ENCODE peak calls at places on chromosomes 13 and 19, in five cellular contexts. L is HFFc6, Y is ELF-1, R is ACHN, O is COR-L47. G is an unnamed sample.

GRCh38 chr19:17419491-17420266 is at the start of gene MVB12A:
- DNase-seq in L (peak; percentile 99), Y (peak; percentile 99), R (peak; percentile 98), O (peak; percentile 98), G (peak; percentile 99)

GRCh38 chr13:113981611-113982295 is 7.9 kb upstream of the C13orf46 start:
- DNase-seq in R (no peak), L (no peak), O (no peak), Y (no peak), G (no peak)

GRCh38 chr19:34274827-34275625 is 20.7 kb downstream of the GARRE1 start:
- DNase-seq in O (no peak), R (no peak), Y (no peak), L (peak; percentile 93), G (no peak)

GRCh38 chr13:38283346-38283745 is 66.3 kb upstream of the UFM1 start:
- DNase-seq in R (no peak), O (no peak), Y (no peak), L (no peak), G (no peak)

GRCh38 chr19:44653977-44654784 is 10.5 kb downstream of the PVR start:
- DNase-seq in L (no peak), O (peak; percentile 15), Y (peak; percentile 57), R (peak; percentile 58), G (peak; percentile 46)

GRCh38 chr19:17385878-17386611 is 8.0 kb downstream of the CCDC194 start:
- DNase-seq in L (no peak), Y (peak; percentile 93), O (peak; percentile 40), R (peak; percentile 41), G (peak; percentile 54)

GRCh38 chr13:44128522-44128921 is 245.1 kb upstream of the SERP2 start:
- DNase-seq in L (peak; percentile 39), R (no peak), Y (no peak), O (no peak), G (no peak)

GRCh38 chr13:50236898-50237318 is 221.7 kb downstream of the KCNRG start:
- DNase-seq in L (no peak), Y (no peak), O (no peak), R (no peak), G (no peak)

GRCh38 chr19:23377276-23377675 is 18.0 kb downstream of the ZNF91 start:
- DNase-seq in R (no peak), L (no peak), Y (no peak), O (no peak), G (no peak)

GRCh38 chr13:110388141-110388943 is 81.3 kb downstream of the COL4A2 start:
- DNase-seq in L (peak; percentile 87), R (no peak), O (no peak), Y (peak; percentile 86), G (no peak)

GRCh38 chr13:109616021-109616420 is 170.4 kb downstream of the IRS2 start:
- DNase-seq in O (no peak), Y (no peak), L (no peak), R (no peak), G (no peak)

GRCh38 chr13:75432045-75432444 is 49.9 kb downstream of the TBC1D4 start:
- DNase-seq in Y (no peak), L (peak; percentile 64), R (peak; percentile 59), O (no peak), G (no peak)

GRCh38 chr19:44642375-44642774 is 1.3 kb upstream of the PVR start:
- DNase-seq in Y (no peak), L (no peak), R (no peak), O (no peak), G (no peak)

GRCh38 chr13:49190901-49191300 is 29.2 kb upstream of the MLNR start:
- DNase-seq in L (no peak), R (no peak), Y (no peak), O (no peak), G (no peak)